ENCODE peak calls at places on chromosomes 3 and 15, in ten cellular contexts. One of them, this sample, is unnamed.

GRCh38 chr3:142210144-142210543 is 15.2 kb downstream of the GK5 start:
- DNase-seq in dorsolateral prefrontal cortex: no peak
- DNase-seq in psoas muscle: no peak
- DNase-seq in transverse colon: no peak
- DNase-seq in heart right ventricle: no peak
- DNase-seq in upper lobe of right lung: no peak
- DNase-seq in A549: no peak
- DNase-seq in colonic mucosa: no peak
- DNase-seq in AG04450: no peak
- DNase-seq in heart left ventricle: no peak
- DNase-seq in this sample: no peak

GRCh38 chr3:68972358-68972979 is 40.1 kb upstream of the TAFA4 start:
- DNase-seq in dorsolateral prefrontal cortex: peak; percentile 63
- DNase-seq in psoas muscle: peak; percentile 18
- DNase-seq in transverse colon: peak; percentile 17
- DNase-seq in heart right ventricle: peak; percentile 20
- DNase-seq in upper lobe of right lung: no peak
- DNase-seq in A549: peak; percentile 36
- DNase-seq in colonic mucosa: peak; percentile 21
- DNase-seq in AG04450: no peak
- DNase-seq in heart left ventricle: peak; percentile 54
- DNase-seq in this sample: peak; percentile 30

GRCh38 chr3:122084795-122085194 is 29.6 kb downstream of the CD86 start:
- DNase-seq in dorsolateral prefrontal cortex: no peak
- DNase-seq in psoas muscle: no peak
- DNase-seq in transverse colon: no peak
- DNase-seq in heart right ventricle: no peak
- DNase-seq in upper lobe of right lung: no peak
- DNase-seq in A549: no peak
- DNase-seq in colonic mucosa: no peak
- DNase-seq in AG04450: no peak
- DNase-seq in heart left ventricle: no peak
- DNase-seq in this sample: no peak

GRCh38 chr15:87733005-87733404 is 523.5 kb downstream of the NTRK3 start:
- DNase-seq in dorsolateral prefrontal cortex: no peak
- DNase-seq in psoas muscle: no peak
- DNase-seq in transverse colon: no peak
- DNase-seq in heart right ventricle: no peak
- DNase-seq in upper lobe of right lung: no peak
- DNase-seq in A549: no peak
- DNase-seq in colonic mucosa: no peak
- DNase-seq in AG04450: no peak
- DNase-seq in heart left ventricle: no peak
- DNase-seq in this sample: no peak

GRCh38 chr15:79816565-79816964 is 80.2 kb downstream of the MTHFS start:
- DNase-seq in dorsolateral prefrontal cortex: no peak
- DNase-seq in psoas muscle: no peak
- DNase-seq in transverse colon: no peak
- DNase-seq in heart right ventricle: no peak
- DNase-seq in upper lobe of right lung: no peak
- DNase-seq in A549: no peak
- DNase-seq in colonic mucosa: no peak
- DNase-seq in AG04450: no peak
- DNase-seq in heart left ventricle: no peak
- DNase-seq in this sample: no peak

GRCh38 chr3:25153561-25153960 is 274.5 kb upstream of the RARB start:
- DNase-seq in dorsolateral prefrontal cortex: no peak
- DNase-seq in psoas muscle: no peak
- DNase-seq in transverse colon: no peak
- DNase-seq in heart right ventricle: no peak
- DNase-seq in upper lobe of right lung: no peak
- DNase-seq in A549: no peak
- DNase-seq in colonic mucosa: no peak
- DNase-seq in AG04450: no peak
- DNase-seq in heart left ventricle: no peak
- DNase-seq in this sample: no peak

GRCh38 chr3:47533481-47533880 is 20.0 kb upstream of the ELP6 start:
- DNase-seq in dorsolateral prefrontal cortex: no peak
- DNase-seq in psoas muscle: no peak
- DNase-seq in transverse colon: no peak
- DNase-seq in heart right ventricle: no peak
- DNase-seq in upper lobe of right lung: no peak
- DNase-seq in A549: no peak
- DNase-seq in colonic mucosa: no peak
- DNase-seq in AG04450: no peak
- DNase-seq in heart left ventricle: no peak
- DNase-seq in this sample: no peak

GRCh38 chr3:50267280-50267913 is 1.6 kb upstream of the SEMA3B start:
- DNase-seq in dorsolateral prefrontal cortex: peak; percentile 73
- DNase-seq in psoas muscle: peak; percentile 72
- DNase-seq in transverse colon: peak; percentile 79
- DNase-seq in heart right ventricle: peak; percentile 82
- DNase-seq in upper lobe of right lung: peak; percentile 86
- DNase-seq in A549: no peak
- DNase-seq in colonic mucosa: peak; percentile 81
- DNase-seq in AG04450: no peak
- DNase-seq in heart left ventricle: peak; percentile 89
- DNase-seq in this sample: no peak

GRCh38 chr3:9301798-9302197 is 52.4 kb upstream of the SRGAP3 start:
- DNase-seq in dorsolateral prefrontal cortex: no peak
- DNase-seq in psoas muscle: no peak
- DNase-seq in transverse colon: no peak
- DNase-seq in heart right ventricle: no peak
- DNase-seq in upper lobe of right lung: no peak
- DNase-seq in A549: no peak
- DNase-seq in colonic mucosa: no peak
- DNase-seq in AG04450: no peak
- DNase-seq in heart left ventricle: no peak
- DNase-seq in this sample: peak; percentile 73

GRCh38 chr3:188156051-188156450 is 2.1 kb downstream of the LPP start:
- DNase-seq in dorsolateral prefrontal cortex: no peak
- DNase-seq in psoas muscle: no peak
- DNase-seq in transverse colon: no peak
- DNase-seq in heart right ventricle: no peak
- DNase-seq in upper lobe of right lung: no peak
- DNase-seq in A549: no peak
- DNase-seq in colonic mucosa: no peak
- DNase-seq in AG04450: no peak
- DNase-seq in heart left ventricle: no peak
- DNase-seq in this sample: no peak

GRCh38 chr15:63448261-63448660 is 56.1 kb upstream of the USP3 start:
- DNase-seq in dorsolateral prefrontal cortex: no peak
- DNase-seq in psoas muscle: no peak
- DNase-seq in transverse colon: no peak
- DNase-seq in heart right ventricle: no peak
- DNase-seq in upper lobe of right lung: no peak
- DNase-seq in A549: no peak
- DNase-seq in colonic mucosa: no peak
- DNase-seq in AG04450: no peak
- DNase-seq in heart left ventricle: peak; percentile 25
- DNase-seq in this sample: no peak

GRCh38 chr3:43872301-43872700 is 181.6 kb downstream of the ABHD5 start:
- DNase-seq in dorsolateral prefrontal cortex: no peak
- DNase-seq in psoas muscle: no peak
- DNase-seq in transverse colon: no peak
- DNase-seq in heart right ventricle: no peak
- DNase-seq in upper lobe of right lung: no peak
- DNase-seq in A549: peak; percentile 48
- DNase-seq in colonic mucosa: no peak
- DNase-seq in AG04450: peak; percentile 57
- DNase-seq in heart left ventricle: no peak
- DNase-seq in this sample: peak; percentile 67
- H3K27ac ChIP-seq in dorsolateral prefrontal cortex: peak overlapping the region; percentile 39
- H3K27ac ChIP-seq in psoas muscle: no peak overlapping the region
- H3K27ac ChIP-seq in transverse colon: no peak overlapping the region
- H3K27ac ChIP-seq in heart right ventricle: no peak overlapping the region
- H3K27ac ChIP-seq in upper lobe of right lung: no peak overlapping the region
- H3K27ac ChIP-seq in A549: peak overlapping the region; percentile 98
- H3K27ac ChIP-seq in colonic mucosa: no peak overlapping the region
- H3K27ac ChIP-seq in AG04450: peak overlapping the region; percentile 89
- H3K27ac ChIP-seq in heart left ventricle: no peak overlapping the region
- H3K27ac ChIP-seq in this sample: peak overlapping the region; percentile 65

GRCh38 chr3:71372369-71372768 is 211.2 kb downstream of the FOXP1 start:
- DNase-seq in dorsolateral prefrontal cortex: no peak
- DNase-seq in psoas muscle: no peak
- DNase-seq in transverse colon: peak; percentile 34
- DNase-seq in heart right ventricle: no peak
- DNase-seq in upper lobe of right lung: no peak
- DNase-seq in A549: no peak
- DNase-seq in colonic mucosa: peak; percentile 52
- DNase-seq in AG04450: no peak
- DNase-seq in heart left ventricle: no peak
- DNase-seq in this sample: no peak
- TF ChIP-seq CTCF in dorsolateral prefrontal cortex: no peak
- TF ChIP-seq CTCF in psoas muscle: no peak
- TF ChIP-seq CTCF in transverse colon: no peak
- TF ChIP-seq CTCF in heart right ventricle: no peak
- TF ChIP-seq CTCF in upper lobe of right lung: no peak
- TF ChIP-seq CTCF in A549: no peak
- TF ChIP-seq CTCF in colonic mucosa: no peak
- TF ChIP-seq CTCF in AG04450: no peak
- TF ChIP-seq CTCF in heart left ventricle: no peak
- TF ChIP-seq CTCF in this sample: no peak

GRCh38 chr15:25249236-25250010 is 189.4 kb downstream of the UBE3A start:
- DNase-seq in dorsolateral prefrontal cortex: no peak
- DNase-seq in psoas muscle: no peak
- DNase-seq in transverse colon: peak; percentile 1
- DNase-seq in heart right ventricle: no peak
- DNase-seq in upper lobe of right lung: peak; percentile 46
- DNase-seq in A549: no peak
- DNase-seq in colonic mucosa: peak; percentile 4
- DNase-seq in AG04450: no peak
- DNase-seq in heart left ventricle: no peak
- DNase-seq in this sample: no peak
- H3K27ac ChIP-seq in dorsolateral prefrontal cortex: no peak overlapping the region
- H3K27ac ChIP-seq in psoas muscle: no peak overlapping the region
- H3K27ac ChIP-seq in transverse colon: no peak overlapping the region
- H3K27ac ChIP-seq in heart right ventricle: no peak overlapping the region
- H3K27ac ChIP-seq in upper lobe of right lung: no peak overlapping the region
- H3K27ac ChIP-seq in A549: no peak overlapping the region
- H3K27ac ChIP-seq in colonic mucosa: no peak overlapping the region
- H3K27ac ChIP-seq in AG04450: no peak overlapping the region
- H3K27ac ChIP-seq in heart left ventricle: no peak overlapping the region
- H3K27ac ChIP-seq in this sample: no peak overlapping the region

GRCh38 chr3:83523470-83524073 is 1435.2 kb upstream of the CADM2 start:
- DNase-seq in dorsolateral prefrontal cortex: no peak
- DNase-seq in psoas muscle: no peak
- DNase-seq in transverse colon: peak; percentile 8
- DNase-seq in heart right ventricle: no peak
- DNase-seq in upper lobe of right lung: no peak
- DNase-seq in A549: peak; percentile 1
- DNase-seq in colonic mucosa: no peak
- DNase-seq in AG04450: no peak
- DNase-seq in heart left ventricle: no peak
- DNase-seq in this sample: peak; percentile 25
- TF ChIP-seq CTCF in dorsolateral prefrontal cortex: peak; percentile 37
- TF ChIP-seq CTCF in psoas muscle: peak; percentile 43
- TF ChIP-seq CTCF in transverse colon: peak; percentile 13
- TF ChIP-seq CTCF in heart right ventricle: peak; percentile 41
- TF ChIP-seq CTCF in upper lobe of right lung: peak; percentile 50
- TF ChIP-seq CTCF in A549: peak; percentile 49
- TF ChIP-seq CTCF in colonic mucosa: no peak
- TF ChIP-seq CTCF in AG04450: no peak
- TF ChIP-seq CTCF in heart left ventricle: no peak
- TF ChIP-seq CTCF in this sample: peak; percentile 73

GRCh38 chr15:33592864-33593263 is 282.1 kb downstream of the RYR3 start:
- DNase-seq in dorsolateral prefrontal cortex: no peak
- DNase-seq in psoas muscle: no peak
- DNase-seq in transverse colon: no peak
- DNase-seq in heart right ventricle: no peak
- DNase-seq in upper lobe of right lung: no peak
- DNase-seq in A549: no peak
- DNase-seq in colonic mucosa: no peak
- DNase-seq in AG04450: no peak
- DNase-seq in heart left ventricle: no peak
- DNase-seq in this sample: no peak
- H3K27ac ChIP-seq in dorsolateral prefrontal cortex: no peak overlapping the region
- H3K27ac ChIP-seq in psoas muscle: no peak overlapping the region
- H3K27ac ChIP-seq in transverse colon: no peak overlapping the region
- H3K27ac ChIP-seq in heart right ventricle: no peak overlapping the region
- H3K27ac ChIP-seq in upper lobe of right lung: no peak overlapping the region
- H3K27ac ChIP-seq in A549: no peak overlapping the region
- H3K27ac ChIP-seq in colonic mucosa: no peak overlapping the region
- H3K27ac ChIP-seq in AG04450: no peak overlapping the region
- H3K27ac ChIP-seq in heart left ventricle: no peak overlapping the region
- H3K27ac ChIP-seq in this sample: no peak overlapping the region

GRCh38 chr3:104596054-104596453 is 770.7 kb upstream of the ALCAM start:
- DNase-seq in dorsolateral prefrontal cortex: no peak
- DNase-seq in psoas muscle: no peak
- DNase-seq in transverse colon: no peak
- DNase-seq in heart right ventricle: no peak
- DNase-seq in upper lobe of right lung: no peak
- DNase-seq in A549: no peak
- DNase-seq in colonic mucosa: no peak
- DNase-seq in AG04450: no peak
- DNase-seq in heart left ventricle: no peak
- DNase-seq in this sample: no peak

GRCh38 chr3:104594491-104594890 is 772.2 kb upstream of the ALCAM start:
- DNase-seq in dorsolateral prefrontal cortex: no peak
- DNase-seq in psoas muscle: no peak
- DNase-seq in transverse colon: no peak
- DNase-seq in heart right ventricle: no peak
- DNase-seq in upper lobe of right lung: no peak
- DNase-seq in A549: no peak
- DNase-seq in colonic mucosa: no peak
- DNase-seq in AG04450: no peak
- DNase-seq in heart left ventricle: no peak
- DNase-seq in this sample: no peak

GRCh38 chr3:104598848-104599501 is 767.7 kb upstream of the ALCAM start:
- DNase-seq in dorsolateral prefrontal cortex: no peak
- DNase-seq in psoas muscle: no peak
- DNase-seq in transverse colon: no peak
- DNase-seq in heart right ventricle: no peak
- DNase-seq in upper lobe of right lung: no peak
- DNase-seq in A549: no peak
- DNase-seq in colonic mucosa: peak; percentile 29
- DNase-seq in AG04450: no peak
- DNase-seq in heart left ventricle: no peak
- DNase-seq in this sample: no peak

GRCh38 chr3:104596551-104596950 is 770.2 kb upstream of the ALCAM start:
- DNase-seq in dorsolateral prefrontal cortex: no peak
- DNase-seq in psoas muscle: no peak
- DNase-seq in transverse colon: no peak
- DNase-seq in heart right ventricle: no peak
- DNase-seq in upper lobe of right lung: no peak
- DNase-seq in A549: peak; percentile 13
- DNase-seq in colonic mucosa: no peak
- DNase-seq in AG04450: peak; percentile 33
- DNase-seq in heart left ventricle: no peak
- DNase-seq in this sample: peak; percentile 25
- TF ChIP-seq CTCF in dorsolateral prefrontal cortex: peak; percentile 47
- TF ChIP-seq CTCF in psoas muscle: no peak
- TF ChIP-seq CTCF in transverse colon: peak; percentile 30
- TF ChIP-seq CTCF in heart right ventricle: peak; percentile 35
- TF ChIP-seq CTCF in upper lobe of right lung: peak; percentile 53
- TF ChIP-seq CTCF in A549: peak; percentile 57
- TF ChIP-seq CTCF in colonic mucosa: no peak
- TF ChIP-seq CTCF in AG04450: peak; percentile 64
- TF ChIP-seq CTCF in heart left ventricle: no peak
- TF ChIP-seq CTCF in this sample: peak; percentile 64

GRCh38 chr15:66477011-66477410 is 20.6 kb downstream of the SNAPC5 start:
- DNase-seq in dorsolateral prefrontal cortex: no peak
- DNase-seq in psoas muscle: no peak
- DNase-seq in transverse colon: no peak
- DNase-seq in heart right ventricle: no peak
- DNase-seq in upper lobe of right lung: no peak
- DNase-seq in A549: no peak
- DNase-seq in colonic mucosa: no peak
- DNase-seq in AG04450: no peak
- DNase-seq in heart left ventricle: no peak
- DNase-seq in this sample: no peak
- H3K27ac ChIP-seq in dorsolateral prefrontal cortex: peak overlapping the region; percentile 62
- H3K27ac ChIP-seq in psoas muscle: no peak overlapping the region
- H3K27ac ChIP-seq in transverse colon: no peak overlapping the region
- H3K27ac ChIP-seq in heart right ventricle: no peak overlapping the region
- H3K27ac ChIP-seq in upper lobe of right lung: no peak overlapping the region
- H3K27ac ChIP-seq in A549: no peak overlapping the region
- H3K27ac ChIP-seq in colonic mucosa: no peak overlapping the region
- H3K27ac ChIP-seq in AG04450: no peak overlapping the region
- H3K27ac ChIP-seq in heart left ventricle: no peak overlapping the region
- H3K27ac ChIP-seq in this sample: peak overlapping the region; percentile 10